ENCODE peak calls at places on chromosomes 6 and 20, in nine cellular contexts. E is heart left ventricle, K is Peyer's patch, M is adrenal gland, H is body of pancreas, P is suprapubic skin, C is sigmoid colon, Q is A549, F is breast epithelium. V is an unnamed sample.

GRCh38 chr6:49646130-49646824 is 9.6 kb upstream of the RHAG start:
- DNase-seq in K (no peak), P (no peak), C (no peak), E (no peak), H (no peak), F (no peak), M (no peak), Q (no peak), V (no peak)

GRCh38 chr6:120010075-120010474 is 660.5 kb upstream of the MAN1A1 start:
- DNase-seq in M (no peak), K (no peak), H (no peak), P (no peak), F (no peak), Q (no peak), E (no peak), C (no peak), V (no peak)

GRCh38 chr20:62814060-62814708 is 2.7 kb upstream of the COL9A3 start:
- DNase-seq in P (no peak), E (no peak), F (no peak), C (no peak), Q (no peak), M (no peak), K (no peak), H (no peak), V (no peak)

GRCh38 chr6:84033523-84034451 is at the start of gene MRAP2:
- DNase-seq in P (no peak), K (no peak), C (no peak), E (no peak), H (peak; percentile 17), Q (peak; percentile 10), F (no peak), M (peak; percentile 12), V (peak; percentile 18)

GRCh38 chr6:36427781-36428345 is 14.8 kb downstream of the PXT1 start:
- DNase-seq in Q (peak; percentile 47), M (no peak), H (no peak), C (no peak), F (no peak), E (no peak), K (no peak), P (no peak), V (no peak)

GRCh38 chr20:6140947-6141346 is 18.1 kb upstream of the FERMT1 start:
- DNase-seq in C (no peak), H (no peak), M (no peak), K (no peak), P (no peak), E (no peak), F (no peak), Q (peak; percentile 62), V (peak; percentile 26)

GRCh38 chr6:116265081-116265829 is 11.4 kb upstream of the TSPYL4 start:
- DNase-seq in H (no peak), K (no peak), M (no peak), P (no peak), Q (no peak), E (no peak), F (no peak), C (peak; percentile 62), V (peak; percentile 27)

GRCh38 chr6:129748212-129748900 is 38.4 kb upstream of the ARHGAP18 start:
- DNase-seq in F (peak; percentile 39), Q (no peak), E (no peak), P (no peak), C (no peak), K (peak; percentile 61), H (peak; percentile 20), M (peak; percentile 48), V (no peak)

GRCh38 chr6:144334150-144334708 is 49.1 kb downstream of the UTRN start:
- DNase-seq in E (peak; percentile 33), Q (no peak), K (peak; percentile 86), F (no peak), P (no peak), C (no peak), H (peak; percentile 49), M (no peak), V (no peak)

GRCh38 chr20:21832442-21833152 is 127.1 kb downstream of the PAX1 start:
- DNase-seq in M (no peak), Q (no peak), P (no peak), C (no peak), F (no peak), E (no peak), H (no peak), K (no peak), V (no peak)

GRCh38 chr6:48994811-48995210 is 468.2 kb downstream of the MMUT start:
- DNase-seq in C (no peak), F (no peak), P (no peak), K (no peak), Q (peak; percentile 5), M (no peak), E (no peak), H (no peak), V (no peak)

GRCh38 chr6:158801655-158802294 is 17.4 kb downstream of the EZR start:
- DNase-seq in C (no peak), P (no peak), K (peak; percentile 16), M (no peak), Q (no peak), E (peak; percentile 72), H (peak; percentile 85), F (no peak), V (no peak)

GRCh38 chr6:158798311-158798710 is 20.9 kb downstream of the EZR start:
- DNase-seq in F (no peak), K (peak; percentile 60), C (no peak), M (no peak), H (no peak), P (no peak), Q (no peak), E (no peak), V (no peak)

GRCh38 chr6:158796353-158796752 is 22.8 kb downstream of the EZR start:
- DNase-seq in Q (no peak), C (no peak), K (no peak), E (no peak), H (no peak), M (no peak), P (no peak), F (no peak), V (no peak)

GRCh38 chr6:158797331-158798202 is 21.6 kb downstream of the EZR start:
- DNase-seq in P (no peak), E (no peak), Q (no peak), K (no peak), C (no peak), H (no peak), M (no peak), F (no peak), V (no peak)

GRCh38 chr6:158799051-158799792 is 19.9 kb downstream of the EZR start:
- DNase-seq in C (no peak), Q (peak; percentile 72), H (peak; percentile 96), M (peak; percentile 87), E (no peak), P (no peak), F (no peak), K (no peak), V (no peak)
- TF ChIP-seq POLR2A in C (no peak), Q (no peak), H (no peak), M (peak; percentile 58), E (no peak), P (no peak), F (no peak), K (no peak), V (no peak)

GRCh38 chr6:155974967-155975366 is 519.3 kb upstream of the NOX3 start:
- DNase-seq in E (no peak), C (no peak), H (no peak), M (no peak), P (no peak), K (no peak), F (no peak), Q (no peak), V (no peak)
- TF ChIP-seq POLR2A in E (no peak), C (no peak), H (no peak), M (no peak), P (no peak), K (no peak), F (no peak), Q (no peak), V (no peak)

GRCh38 chr20:1374246-1374645 is 18.6 kb downstream of the FKBP1A start:
- DNase-seq in P (no peak), F (no peak), C (no peak), H (no peak), Q (no peak), K (no peak), M (no peak), E (no peak), V (no peak)
- TF ChIP-seq POLR2A in P (no peak), F (no peak), C (no peak), H (no peak), Q (no peak), K (no peak), M (no peak), E (no peak), V (no peak)

GRCh38 chr6:30960907-30961673 is 20.3 kb downstream of the MUCL3 start:
- DNase-seq in H (no peak), M (no peak), E (no peak), C (no peak), Q (no peak), F (no peak), K (no peak), P (no peak), V (no peak)

GRCh38 chr6:30957716-30958115 is 16.9 kb downstream of the MUCL3 start:
- DNase-seq in P (no peak), K (no peak), C (no peak), H (no peak), M (no peak), E (no peak), F (no peak), Q (no peak), V (no peak)

GRCh38 chr6:30954631-30955366 is 14.0 kb downstream of the MUCL3 start:
- DNase-seq in F (no peak), P (no peak), Q (no peak), C (no peak), H (no peak), K (no peak), M (no peak), E (no peak), V (no peak)

GRCh38 chr6:30951907-30952469 is 11.2 kb downstream of the MUCL3 start:
- DNase-seq in Q (no peak), P (no peak), K (no peak), H (no peak), C (no peak), M (no peak), F (no peak), E (no peak), V (no peak)

DNA sequence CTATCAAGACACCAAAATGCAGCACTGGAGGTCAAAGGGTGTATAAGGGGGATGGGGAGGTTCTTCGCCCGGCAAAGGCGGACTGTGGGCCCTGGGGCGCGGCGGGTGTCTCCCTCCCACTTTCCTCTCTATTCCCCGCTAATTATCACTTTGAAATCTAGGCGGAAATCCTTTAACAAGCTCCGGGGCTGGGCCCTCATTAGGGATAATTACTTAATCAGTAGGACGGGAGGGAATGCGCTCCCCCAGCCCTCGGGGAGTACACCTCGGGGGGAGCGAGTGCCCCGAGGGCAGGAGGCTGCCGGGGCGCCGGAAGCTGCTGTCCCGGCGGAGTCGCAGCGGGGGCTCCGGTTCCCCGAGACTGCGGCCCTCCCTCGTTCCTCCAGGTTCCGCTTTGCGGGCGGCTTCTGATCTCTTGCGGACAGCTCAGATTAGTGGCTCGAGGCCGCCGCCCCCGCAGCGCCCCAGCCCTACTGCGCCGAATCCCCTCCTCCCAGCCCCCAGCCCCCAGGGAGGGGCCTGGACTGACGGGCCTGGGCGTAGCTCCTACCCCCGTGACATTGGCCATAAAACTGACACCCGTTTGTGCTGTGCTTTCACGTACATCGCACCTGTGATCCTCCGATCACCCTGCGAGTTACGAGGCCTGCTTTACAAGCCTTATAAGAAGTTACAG is 14.7 kb downstream of the MUCL3 start:
- DNase-seq in C (peak; percentile 79), P (peak; percentile 83), M (peak; percentile 48), K (peak; percentile 73), E (peak; percentile 54), Q (no peak), H (peak; percentile 47), F (no peak), V (no peak)
- TF ChIP-seq POLR2A in C (no peak), P (no peak), M (no peak), K (no peak), E (no peak), Q (no peak), H (no peak), F (no peak), V (no peak)